ENCODE peak calls at places on chromosome 14, in nine cellular contexts. One of them, this sample, is unnamed.

GRCh38 chr14:77111021-77111420 is 13.0 kb downstream of the CIPC start:
- DNase-seq in OCI-LY7: no peak
- DNase-seq in Panc1: no peak
- DNase-seq in fibroblast of lung: no peak
- DNase-seq in PC-3: no peak
- DNase-seq in breast epithelium: peak; percentile 61
- DNase-seq in adrenal gland: no peak
- DNase-seq in GM23338: peak; percentile 92
- DNase-seq in heart left ventricle: no peak
- DNase-seq in this sample: no peak

GRCh38 chr14:37172024-37172869 is at the start of gene SLC25A21:
- DNase-seq in fibroblast of lung: peak; percentile 89
- DNase-seq in PC-3: peak; percentile 87
- DNase-seq in breast epithelium: peak; percentile 75
- DNase-seq in Panc1: peak; percentile 62
- DNase-seq in heart left ventricle: peak; percentile 70
- DNase-seq in OCI-LY7: no peak
- DNase-seq in adrenal gland: peak; percentile 76
- DNase-seq in GM23338: peak; percentile 89
- DNase-seq in this sample: peak; percentile 86

GRCh38 chr14:93759781-93760307 is 28.4 kb downstream of the PRIMA1 start:
- DNase-seq in adrenal gland: peak; percentile 16
- DNase-seq in breast epithelium: no peak
- DNase-seq in fibroblast of lung: no peak
- DNase-seq in PC-3: no peak
- DNase-seq in heart left ventricle: peak; percentile 58
- DNase-seq in Panc1: no peak
- DNase-seq in OCI-LY7: no peak
- DNase-seq in GM23338: no peak
- DNase-seq in this sample: no peak

GRCh38 chr14:77022219-77022852 is 6.2 kb downstream of the IRF2BPL start:
- DNase-seq in adrenal gland: no peak
- DNase-seq in breast epithelium: no peak
- DNase-seq in GM23338: no peak
- DNase-seq in fibroblast of lung: no peak
- DNase-seq in heart left ventricle: no peak
- DNase-seq in OCI-LY7: no peak
- DNase-seq in Panc1: no peak
- DNase-seq in PC-3: peak; percentile 4
- DNase-seq in this sample: peak; percentile 67

GRCh38 chr14:83958359-83958758 is 1571.6 kb upstream of the FLRT2 start:
- DNase-seq in Panc1: no peak
- DNase-seq in breast epithelium: no peak
- DNase-seq in OCI-LY7: no peak
- DNase-seq in GM23338: no peak
- DNase-seq in PC-3: peak; percentile 5
- DNase-seq in heart left ventricle: no peak
- DNase-seq in fibroblast of lung: no peak
- DNase-seq in adrenal gland: no peak
- DNase-seq in this sample: no peak

GRCh38 chr14:52131640-52132320 is 62.9 kb upstream of the NID2 start:
- DNase-seq in breast epithelium: no peak
- DNase-seq in PC-3: peak; percentile 95
- DNase-seq in fibroblast of lung: peak; percentile 96
- DNase-seq in heart left ventricle: peak; percentile 88
- DNase-seq in GM23338: peak; percentile 93
- DNase-seq in Panc1: peak; percentile 55
- DNase-seq in OCI-LY7: peak; percentile 57
- DNase-seq in adrenal gland: peak; percentile 82
- DNase-seq in this sample: peak; percentile 89

GRCh38 chr14:87407344-87407743 is 585.6 kb downstream of the GALC start:
- DNase-seq in heart left ventricle: no peak
- DNase-seq in GM23338: no peak
- DNase-seq in OCI-LY7: no peak
- DNase-seq in Panc1: no peak
- DNase-seq in fibroblast of lung: no peak
- DNase-seq in adrenal gland: no peak
- DNase-seq in breast epithelium: no peak
- DNase-seq in PC-3: no peak
- DNase-seq in this sample: no peak

GRCh38 chr14:101500061-101500460 is 61.2 kb upstream of the DIO3 start:
- DNase-seq in PC-3: no peak
- DNase-seq in OCI-LY7: no peak
- DNase-seq in adrenal gland: no peak
- DNase-seq in heart left ventricle: no peak
- DNase-seq in fibroblast of lung: no peak
- DNase-seq in GM23338: no peak
- DNase-seq in breast epithelium: peak; percentile 20
- DNase-seq in Panc1: no peak
- DNase-seq in this sample: no peak

GRCh38 chr14:91246051-91246852 is 1.7 kb upstream of the GPR68 start:
- DNase-seq in PC-3: no peak
- DNase-seq in OCI-LY7: no peak
- DNase-seq in adrenal gland: no peak
- DNase-seq in heart left ventricle: no peak
- DNase-seq in fibroblast of lung: no peak
- DNase-seq in breast epithelium: no peak
- DNase-seq in GM23338: no peak
- DNase-seq in Panc1: no peak
- DNase-seq in this sample: no peak
- H3K4me1 ChIP-seq in PC-3: peaks cover 24% of the 10 kb centered on the region
- H3K4me1 ChIP-seq in OCI-LY7: peaks cover 80% of the 10 kb centered on the region
- H3K4me1 ChIP-seq in adrenal gland: no peaks in the 10 kb centered on the region
- H3K4me1 ChIP-seq in heart left ventricle: peaks cover 26% of the 10 kb centered on the region
- H3K4me1 ChIP-seq in fibroblast of lung: peaks cover 8% of the 10 kb centered on the region
- H3K4me1 ChIP-seq in breast epithelium: peaks cover 5% of the 10 kb centered on the region
- H3K4me1 ChIP-seq in GM23338: peaks cover 3% of the 10 kb centered on the region
- H3K4me1 ChIP-seq in Panc1: no peaks in the 10 kb centered on the region
- H3K4me1 ChIP-seq in this sample: no peaks in the 10 kb centered on the region

DNA sequence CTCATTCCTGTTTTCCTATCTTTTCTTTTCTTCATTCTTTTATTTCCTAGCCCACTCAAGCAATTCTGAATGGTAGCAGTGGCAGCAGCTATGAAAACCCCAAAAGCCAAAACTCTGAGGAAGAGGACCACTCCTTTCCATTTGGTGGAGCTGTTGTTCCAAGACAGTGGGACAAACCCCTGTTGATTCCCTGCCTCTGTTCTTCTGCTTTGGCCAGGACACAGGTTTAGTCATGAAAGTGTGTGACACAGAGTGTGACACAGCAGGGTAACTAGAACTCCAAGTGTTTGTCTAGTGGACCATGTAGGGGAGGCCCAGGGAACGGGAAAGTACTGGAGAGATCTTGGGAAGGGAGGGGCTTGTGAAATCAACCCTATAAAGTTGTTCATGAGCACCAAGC is 71.1 kb downstream of the PTCSC3 start:
- DNase-seq in GM23338: peak; percentile 80
- DNase-seq in OCI-LY7: no peak
- DNase-seq in breast epithelium: no peak
- DNase-seq in Panc1: no peak
- DNase-seq in heart left ventricle: no peak
- DNase-seq in fibroblast of lung: no peak
- DNase-seq in PC-3: peak; percentile 61
- DNase-seq in adrenal gland: no peak
- DNase-seq in this sample: no peak
- TF ChIP-seq CTCF in GM23338: peak; percentile 94
- TF ChIP-seq CTCF in OCI-LY7: peak; percentile 21
- TF ChIP-seq CTCF in breast epithelium: no peak
- TF ChIP-seq CTCF in Panc1: peak; percentile 12
- TF ChIP-seq CTCF in heart left ventricle: no peak
- TF ChIP-seq CTCF in fibroblast of lung: no peak
- TF ChIP-seq CTCF in PC-3: peak; percentile 68
- TF ChIP-seq CTCF in adrenal gland: no peak
- TF ChIP-seq CTCF in this sample: no peak

DNA sequence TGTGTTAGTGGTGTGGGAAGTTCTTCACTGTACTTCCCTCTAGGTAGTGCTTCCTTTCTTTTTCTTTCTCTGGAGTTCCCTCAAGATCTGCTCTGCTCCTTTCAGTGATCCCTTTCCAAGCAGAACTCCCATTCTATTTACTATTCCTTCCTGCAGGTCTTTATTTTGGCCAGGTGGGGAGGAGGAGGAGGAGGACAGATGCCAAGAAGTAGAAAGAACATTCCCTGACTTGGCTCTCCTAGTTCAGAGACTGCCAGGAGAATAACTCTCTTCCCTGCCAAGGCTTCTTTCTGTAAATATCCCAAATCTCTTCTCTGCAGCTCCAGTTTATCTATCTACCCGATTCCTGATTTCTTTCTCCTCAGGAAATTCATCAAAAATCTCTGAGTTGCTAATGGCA is 229.7 kb upstream of the TMEM260 start:
- DNase-seq in adrenal gland: no peak
- DNase-seq in heart left ventricle: no peak
- DNase-seq in OCI-LY7: no peak
- DNase-seq in breast epithelium: no peak
- DNase-seq in PC-3: no peak
- DNase-seq in fibroblast of lung: no peak
- DNase-seq in Panc1: no peak
- DNase-seq in GM23338: no peak
- DNase-seq in this sample: no peak
- H3K36me3 ChIP-seq in adrenal gland: no peaks in the 10 kb centered on the region
- H3K36me3 ChIP-seq in heart left ventricle: no peaks in the 10 kb centered on the region
- H3K36me3 ChIP-seq in OCI-LY7: no peaks in the 10 kb centered on the region
- H3K36me3 ChIP-seq in breast epithelium: no peaks in the 10 kb centered on the region
- H3K36me3 ChIP-seq in PC-3: no peaks in the 10 kb centered on the region
- H3K36me3 ChIP-seq in fibroblast of lung: no peaks in the 10 kb centered on the region
- H3K36me3 ChIP-seq in Panc1: no peaks in the 10 kb centered on the region
- H3K36me3 ChIP-seq in GM23338: no peaks in the 10 kb centered on the region
- H3K36me3 ChIP-seq in this sample: no peaks in the 10 kb centered on the region

GRCh38 chr14:54126947-54127346 is 170.3 kb upstream of the BMP4 start:
- DNase-seq in breast epithelium: no peak
- DNase-seq in Panc1: no peak
- DNase-seq in adrenal gland: no peak
- DNase-seq in GM23338: no peak
- DNase-seq in PC-3: no peak
- DNase-seq in fibroblast of lung: no peak
- DNase-seq in heart left ventricle: no peak
- DNase-seq in OCI-LY7: no peak
- DNase-seq in this sample: no peak

GRCh38 chr14:54121461-54121860 is 164.8 kb upstream of the BMP4 start:
- DNase-seq in Panc1: no peak
- DNase-seq in PC-3: no peak
- DNase-seq in OCI-LY7: no peak
- DNase-seq in breast epithelium: no peak
- DNase-seq in fibroblast of lung: no peak
- DNase-seq in GM23338: peak; percentile 14
- DNase-seq in heart left ventricle: no peak
- DNase-seq in adrenal gland: no peak
- DNase-seq in this sample: no peak

GRCh38 chr14:54123836-54124235 is 167.2 kb upstream of the BMP4 start:
- DNase-seq in PC-3: no peak
- DNase-seq in GM23338: no peak
- DNase-seq in heart left ventricle: no peak
- DNase-seq in adrenal gland: no peak
- DNase-seq in fibroblast of lung: no peak
- DNase-seq in Panc1: no peak
- DNase-seq in breast epithelium: no peak
- DNase-seq in OCI-LY7: no peak
- DNase-seq in this sample: no peak

GRCh38 chr14:54127526-54127925 is 170.9 kb upstream of the BMP4 start:
- DNase-seq in fibroblast of lung: peak; percentile 33
- DNase-seq in OCI-LY7: no peak
- DNase-seq in PC-3: peak; percentile 62
- DNase-seq in adrenal gland: no peak
- DNase-seq in GM23338: no peak
- DNase-seq in Panc1: no peak
- DNase-seq in heart left ventricle: no peak
- DNase-seq in breast epithelium: no peak
- DNase-seq in this sample: no peak

GRCh38 chr14:54125109-54125508 is 168.5 kb upstream of the BMP4 start:
- DNase-seq in OCI-LY7: no peak
- DNase-seq in fibroblast of lung: no peak
- DNase-seq in PC-3: no peak
- DNase-seq in adrenal gland: no peak
- DNase-seq in Panc1: no peak
- DNase-seq in breast epithelium: no peak
- DNase-seq in GM23338: no peak
- DNase-seq in heart left ventricle: no peak
- DNase-seq in this sample: no peak
- H3K4me1 ChIP-seq in OCI-LY7: no peaks in the 10 kb centered on the region
- H3K4me1 ChIP-seq in fibroblast of lung: no peaks in the 10 kb centered on the region
- H3K4me1 ChIP-seq in PC-3: peaks cover 11% of the 10 kb centered on the region
- H3K4me1 ChIP-seq in adrenal gland: peaks cover 2% of the 10 kb centered on the region
- H3K4me1 ChIP-seq in Panc1: no peaks in the 10 kb centered on the region
- H3K4me1 ChIP-seq in breast epithelium: no peaks in the 10 kb centered on the region
- H3K4me1 ChIP-seq in GM23338: no peaks in the 10 kb centered on the region
- H3K4me1 ChIP-seq in heart left ventricle: no peaks in the 10 kb centered on the region
- H3K4me1 ChIP-seq in this sample: no peaks in the 10 kb centered on the region

GRCh38 chr14:23494223-23494622 is 24.7 kb downstream of the NGDN start:
- DNase-seq in heart left ventricle: no peak
- DNase-seq in breast epithelium: no peak
- DNase-seq in fibroblast of lung: no peak
- DNase-seq in adrenal gland: no peak
- DNase-seq in Panc1: no peak
- DNase-seq in GM23338: peak; percentile 92
- DNase-seq in OCI-LY7: no peak
- DNase-seq in PC-3: no peak
- DNase-seq in this sample: no peak
- TF ChIP-seq CTCF in heart left ventricle: no peak
- TF ChIP-seq CTCF in breast epithelium: no peak
- TF ChIP-seq CTCF in fibroblast of lung: no peak
- TF ChIP-seq CTCF in adrenal gland: no peak
- TF ChIP-seq CTCF in Panc1: no peak
- TF ChIP-seq CTCF in GM23338: no peak
- TF ChIP-seq CTCF in OCI-LY7: no peak
- TF ChIP-seq CTCF in PC-3: no peak
- TF ChIP-seq CTCF in this sample: no peak

This sample was measured in body of pancreas.